ENCODE peak calls at places on chromosomes 7 and 10, in seven cellular contexts. B, Y, Z, T, O, H and G are unnamed samples.

GRCh38 chr7:42170724-42171123 is 66.3 kb downstream of the GLI3 start:
- DNase-seq in O (no peak), T (no peak), B (no peak), Z (no peak), Y (no peak), H (no peak), G (peak)

GRCh38 chr7:33744293-33744692 is 161.0 kb upstream of the BMPER start:
- DNase-seq in B (peak), T (no peak), H (peak), Z (no peak), O (no peak), Y (no peak), G (peak)

GRCh38 chr10:91558473-91558872 is 74.4 kb downstream of the PPP1R3C start:
- DNase-seq in Z (no peak), B (no peak), O (no peak), H (no peak), Y (no peak), T (no peak), G (no peak)

GRCh38 chr10:71078454-71079145 is 133.8 kb upstream of the UNC5B start:
- DNase-seq in Y (peak), T (no peak), H (no peak), Z (peak), O (no peak), B (no peak), G (no peak)

GRCh38 chr7:106071356-106071998 is 40.6 kb downstream of the SYPL1 start:
- DNase-seq in O (no peak), Y (peak), T (no peak), H (no peak), B (no peak), Z (no peak), G (peak)

GRCh38 chr7:78326870-78327269 is 528.3 kb downstream of the PHTF2 start:
- DNase-seq in Y (no peak), B (no peak), O (peak), Z (no peak), H (no peak), T (peak), G (no peak)

GRCh38 chr7:114481995-114482394 is 67.4 kb downstream of the FOXP2 start:
- DNase-seq in O (no peak), Z (no peak), B (no peak), Y (no peak), H (no peak), T (no peak), G (peak)

GRCh38 chr10:84336406-84336805 is 8.0 kb downstream of the CCSER2 start:
- DNase-seq in Z (no peak), Y (no peak), H (no peak), T (no peak), B (no peak), O (no peak), G (no peak)

GRCh38 chr7:101258243-101258731 is 13.4 kb upstream of the FIS1 start:
- DNase-seq in Z (no peak), Y (no peak), T (no peak), B (no peak), H (no peak), O (no peak), G (no peak)

GRCh38 chr7:106936236-106936635 is 71.2 kb downstream of the PIK3CG start:
- DNase-seq in Z (no peak), H (no peak), Y (no peak), O (no peak), B (no peak), T (no peak), G (no peak)

GRCh38 chr7:108875139-108875538 is 305.5 kb downstream of the DNAJB9 start:
- DNase-seq in O (no peak), Z (no peak), B (no peak), H (peak), T (no peak), Y (no peak), G (no peak)

GRCh38 chr7:72281325-72281724 is 130.8 kb downstream of the CALN1 start:
- DNase-seq in T (no peak), B (no peak), Z (no peak), Y (no peak), O (no peak), H (no peak), G (no peak)

GRCh38 chr10:123287594-123288247 is 133.5 kb downstream of the BUB3 start:
- DNase-seq in H (peak), T (no peak), Z (no peak), Y (no peak), B (no peak), O (no peak), G (peak)

GRCh38 chr10:775245-776075 is 86.0 kb upstream of the DIP2C start:
- DNase-seq in B (no peak), Z (peak), Y (no peak), T (no peak), H (no peak), O (no peak), G (no peak)

GRCh38 chr7:15747187-15748111 is 61.0 kb upstream of the MEOX2 start:
- DNase-seq in H (no peak), O (no peak), Y (no peak), Z (peak), T (peak), B (peak), G (no peak)

GRCh38 chr10:77179015-77179695 is 458.5 kb downstream of the KCNMA1 start:
- DNase-seq in O (no peak), H (no peak), B (no peak), Z (peak), T (peak), Y (peak), G (no peak)

GRCh38 chr7:13778967-13779366 is 210.5 kb downstream of the ETV1 start:
- DNase-seq in H (peak), O (no peak), Y (no peak), T (no peak), Z (no peak), B (no peak), G (peak)

GRCh38 chr7:43554423-43554822 is 28.5 kb upstream of the STK17A start:
- DNase-seq in Y (no peak), Z (no peak), H (no peak), O (no peak), T (no peak), B (no peak), G (no peak)

GRCh38 chr7:1858435-1859265 is 188.6 kb downstream of the ELFN1 start:
- DNase-seq in T (no peak), B (no peak), O (no peak), Z (peak), H (no peak), Y (no peak), G (no peak)

GRCh38 chr10:125953778-125954385 is 57.5 kb downstream of the FANK1 start:
- DNase-seq in Z (no peak), T (no peak), B (no peak), Y (no peak), O (no peak), H (no peak), G (no peak)

GRCh38 chr10:28503114-28503513 is 29.8 kb upstream of the WAC start:
- DNase-seq in T (peak), Y (peak), B (no peak), Z (no peak), O (no peak), H (peak), G (no peak)

GRCh38 chr10:12969951-12970350 is 31.6 kb downstream of the CCDC3 start:
- DNase-seq in H (no peak), Y (no peak), O (no peak), T (no peak), B (no peak), Z (no peak), G (no peak)

GRCh38 chr10:74888947-74889661 is 62.7 kb downstream of the KAT6B start:
- DNase-seq in Y (no peak), Z (no peak), T (no peak), B (no peak), O (no peak), H (peak), G (no peak)

GRCh38 chr10:69863580-69863979 is 61.9 kb downstream of the COL13A1 start:
- DNase-seq in H (no peak), Y (no peak), Z (no peak), T (no peak), B (no peak), O (no peak), G (no peak)

GRCh38 chr10:112815238-112816032 is 134.6 kb upstream of the TCF7L2 start:
- DNase-seq in T (no peak), H (no peak), Y (no peak), O (no peak), Z (no peak), B (no peak), G (no peak)

GRCh38 chr10:126429275-126429674 is 41.0 kb upstream of the ADAM12 start:
- DNase-seq in B (no peak), T (no peak), Y (no peak), O (no peak), Z (no peak), H (no peak), G (no peak)

GRCh38 chr10:118823256-118823907 is 68.6 kb upstream of the CACUL1 start:
- DNase-seq in H (no peak), Y (no peak), Z (no peak), B (no peak), O (no peak), T (no peak), G (no peak)

GRCh38 chr7:29319719-29320521 is 125.3 kb downstream of the CHN2 start:
- DNase-seq in O (no peak), B (no peak), Y (no peak), H (no peak), Z (no peak), T (no peak), G (no peak)

GRCh38 chr10:22325272-22325947 is 4.5 kb downstream of the BMI1 start:
- DNase-seq in O (peak), B (peak), Y (peak), T (peak), Z (peak), H (no peak), G (no peak)

GRCh38 chr10:8050561-8051108 is 3.9 kb upstream of the GATA3 start:
- DNase-seq in H (no peak), O (no peak), B (no peak), T (no peak), Z (peak), Y (no peak), G (no peak)

GRCh38 chr10:75469018-75469616 is 37.7 kb downstream of the LRMDA start:
- DNase-seq in T (peak), Y (peak), O (no peak), Z (peak), B (no peak), H (no peak), G (peak)

GRCh38 chr7:38858281-38858884 is 50.6 kb downstream of the VPS41 start:
- DNase-seq in T (no peak), Y (no peak), Z (no peak), H (no peak), B (no peak), O (no peak), G (peak)

GRCh38 chr7:133095119-133095671 is 13.3 kb upstream of the CHCHD3 start:
- DNase-seq in H (no peak), Z (no peak), Y (no peak), T (no peak), O (no peak), B (no peak), G (no peak)

GRCh38 chr10:13089345-13089744 is 10.6 kb upstream of the OPTN start:
- DNase-seq in Z (no peak), O (no peak), H (no peak), B (no peak), T (no peak), Y (no peak), G (no peak)

GRCh38 chr10:5547934-5548660 is 23.3 kb downstream of the CALML3 start:
- DNase-seq in Z (peak), O (peak), T (no peak), Y (peak), B (no peak), H (peak), G (peak)

GRCh38 chr7:31443457-31443856 is 70.4 kb upstream of the ITPRID1 start:
- DNase-seq in T (no peak), Z (no peak), Y (no peak), H (peak), B (peak), O (no peak), G (no peak)

GRCh38 chr7:44059219-44060090 is 5.9 kb downstream of the PGAM2 start:
- DNase-seq in Z (peak), O (peak), H (no peak), Y (no peak), B (no peak), T (no peak), G (no peak)

GRCh38 chr10:71927669-71928592 is 36.3 kb upstream of the CHST3 start:
- DNase-seq in O (no peak), B (no peak), Y (no peak), T (no peak), Z (no peak), H (no peak), G (no peak)

GRCh38 chr10:119786117-119786769 is 60.4 kb downstream of the INPP5F start:
- DNase-seq in O (no peak), B (peak), Y (no peak), T (no peak), H (no peak), Z (no peak), G (no peak)

GRCh38 chr10:93753621-93754250 is 4.0 kb upstream of the LGI1 start:
- DNase-seq in T (no peak), B (no peak), H (no peak), Z (no peak), Y (no peak), O (no peak), G (no peak)
- H3K27ac ChIP-seq in T (no peak), B (no peak), H (no peak), Z (no peak), Y (no peak), O (no peak), G (no peak)

GRCh38 chr7:75625868-75626267 is 112.9 kb downstream of the HIP1 start:
- DNase-seq in Y (no peak), T (no peak), H (no peak), O (no peak), B (no peak), Z (no peak), G (no peak)

GRCh38 chr7:75629042-75629441 is 109.7 kb downstream of the HIP1 start:
- DNase-seq in B (peak), Y (no peak), Z (no peak), H (no peak), T (no peak), O (no peak), G (no peak)

GRCh38 chr7:75630549-75630948 is 108.2 kb downstream of the HIP1 start:
- DNase-seq in T (no peak), B (no peak), O (no peak), Y (no peak), H (no peak), Z (no peak), G (no peak)

GRCh38 chr7:75626954-75627353 is 111.8 kb downstream of the HIP1 start:
- DNase-seq in Z (no peak), T (no peak), B (no peak), Y (no peak), H (no peak), O (no peak), G (no peak)

DNA sequence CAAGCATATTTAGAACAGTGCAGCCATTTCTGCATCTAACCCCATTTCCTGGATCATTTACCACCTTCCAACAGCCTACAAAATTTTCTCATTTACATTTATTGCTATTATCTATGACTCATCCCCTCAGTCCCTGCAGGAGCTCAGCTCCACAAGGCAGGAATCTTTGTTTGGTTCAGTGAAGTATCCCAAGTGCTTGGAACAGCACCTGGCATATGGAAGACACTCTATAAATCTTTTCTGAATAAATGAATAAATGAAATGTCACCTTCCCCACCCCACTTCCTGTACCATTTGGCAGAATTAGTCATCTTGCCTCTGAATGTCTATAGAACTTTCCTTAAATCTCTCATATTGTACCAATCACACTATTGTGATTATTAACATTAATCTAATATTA is 110.7 kb downstream of the HIP1 start:
- DNase-seq in T (no peak), H (no peak), B (no peak), Y (no peak), O (no peak), Z (no peak), G (no peak)
- H3K27ac ChIP-seq in T (no peak), H (no peak), B (no peak), Y (no peak), O (no peak), Z (no peak), G (no peak)

GRCh38 chr10:104488046-104488832 is 134.6 kb downstream of the CFAP58 start:
- DNase-seq in B (no peak), T (no peak), H (no peak), O (no peak), Z (no peak), Y (no peak), G (no peak)
- H3K27ac ChIP-seq in B (no peak), T (no peak), H (no peak), O (no peak), Z (no peak), Y (no peak), G (no peak)

GRCh38 chr10:14609178-14609577 is 165.5 kb downstream of the FAM107B start:
- DNase-seq in Z (no peak), B (no peak), H (no peak), Y (no peak), T (no peak), O (no peak), G (no peak)
- H3K27ac ChIP-seq in Z (no peak), B (no peak), H (no peak), Y (no peak), T (no peak), O (no peak), G (no peak)

DNA sequence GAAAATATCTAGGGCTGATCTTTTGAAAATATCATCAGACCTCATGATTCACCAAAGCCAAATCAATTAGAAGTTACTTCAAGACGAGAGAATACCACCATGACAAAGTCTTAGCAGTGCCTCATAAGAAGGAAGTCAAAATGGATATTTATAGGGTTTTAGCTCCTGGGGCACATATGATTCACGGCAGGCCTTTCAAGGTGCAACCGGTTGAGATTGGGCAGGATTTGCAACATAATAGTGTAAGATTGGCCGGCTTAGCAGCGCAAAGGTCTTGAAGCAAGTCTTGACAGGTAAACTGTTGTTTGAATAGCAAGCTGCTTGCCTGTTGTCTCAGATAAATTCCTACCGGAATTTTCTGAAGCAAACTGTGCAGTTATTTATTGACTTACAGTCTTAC is 17.5 kb downstream of the ADRB1 start:
- DNase-seq in O (no peak), H (no peak), Y (peak), B (no peak), Z (no peak), T (no peak), G (peak)
- H3K27ac ChIP-seq in O (peak), H (no peak), Y (no peak), B (no peak), Z (no peak), T (no peak), G (peak)

GRCh38 chr7:127350586-127350985 is 41.9 kb downstream of the ZNF800 start:
- DNase-seq in Y (no peak), O (no peak), H (no peak), B (no peak), Z (no peak), T (no peak), G (no peak)
- H3K27ac ChIP-seq in Y (no peak), O (no peak), H (no peak), B (no peak), Z (no peak), T (no peak), G (no peak)

GRCh38 chr10:103078309-103078615 is 114.8 kb downstream of the NT5C2 start:
- DNase-seq in Z (no peak), B (no peak), O (no peak), Y (no peak), T (no peak), H (no peak), G (no peak)
- H3K27ac ChIP-seq in Z (peak), B (no peak), O (no peak), Y (no peak), T (no peak), H (no peak), G (no peak)

GRCh38 chr10:100735087-100735344 is 10.4 kb upstream of the PAX2 start:
- DNase-seq in O (no peak), H (no peak), T (no peak), Z (no peak), B (no peak), Y (no peak), G (no peak)

GRCh38 chr10:100736144-100736808 is 9.1 kb upstream of the PAX2 start:
- DNase-seq in T (no peak), H (no peak), Y (no peak), O (no peak), B (no peak), Z (no peak), G (no peak)

GRCh38 chr10:100734295-100735086 is 10.9 kb upstream of the PAX2 start:
- DNase-seq in B (no peak), H (no peak), T (no peak), Y (no peak), O (no peak), Z (no peak), G (no peak)

GRCh38 chr10:100736809-100737358 is 8.5 kb upstream of the PAX2 start:
- DNase-seq in B (no peak), T (no peak), H (no peak), O (no peak), Y (no peak), Z (no peak), G (no peak)

DNA sequence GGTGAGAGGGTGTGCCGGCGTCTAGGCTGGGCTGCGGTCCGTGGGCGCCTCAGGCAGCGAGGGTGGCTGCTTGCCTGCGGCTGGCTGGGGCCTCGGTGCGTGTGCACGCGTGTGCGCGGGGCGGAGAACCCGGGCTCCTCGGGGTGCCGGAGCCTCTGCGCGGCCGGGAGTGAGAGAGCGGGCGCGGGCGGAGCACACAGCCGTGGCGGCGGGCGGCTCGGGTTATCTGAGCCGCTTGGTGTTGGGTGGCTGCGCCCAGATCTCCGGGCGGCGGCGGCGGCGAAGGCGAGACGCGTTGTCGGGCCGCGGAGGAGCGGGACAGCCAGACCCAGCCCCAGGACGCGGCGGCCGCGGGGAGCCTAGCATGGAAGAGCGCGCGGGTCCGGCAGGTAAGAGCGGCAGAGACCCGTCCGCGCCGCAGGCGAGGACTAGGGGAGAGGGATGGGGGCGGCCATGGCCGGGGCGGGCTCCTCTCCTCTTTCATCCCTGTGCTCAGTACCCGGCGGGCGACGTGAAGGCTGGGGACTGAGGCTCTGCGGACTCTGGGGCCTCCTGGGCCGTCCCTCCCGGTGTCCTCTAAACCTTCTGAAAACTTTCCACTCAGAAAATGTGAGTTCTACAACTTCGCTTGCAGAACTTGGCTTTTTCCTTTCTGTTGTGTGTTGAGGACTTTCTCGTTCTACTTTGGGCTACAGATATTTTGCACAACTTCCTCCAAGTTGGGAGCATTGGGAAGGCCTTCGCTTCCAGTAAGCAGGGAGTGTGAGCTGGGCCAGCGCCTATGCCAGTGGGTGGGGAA is 9.8 kb upstream of the PAX2 start:
- DNase-seq in H (no peak), B (peak), Y (no peak), O (no peak), Z (no peak), T (no peak), G (no peak)
- H3K27ac ChIP-seq in H (no peak), B (no peak), Y (no peak), O (no peak), Z (no peak), T (no peak), G (no peak)

DNA sequence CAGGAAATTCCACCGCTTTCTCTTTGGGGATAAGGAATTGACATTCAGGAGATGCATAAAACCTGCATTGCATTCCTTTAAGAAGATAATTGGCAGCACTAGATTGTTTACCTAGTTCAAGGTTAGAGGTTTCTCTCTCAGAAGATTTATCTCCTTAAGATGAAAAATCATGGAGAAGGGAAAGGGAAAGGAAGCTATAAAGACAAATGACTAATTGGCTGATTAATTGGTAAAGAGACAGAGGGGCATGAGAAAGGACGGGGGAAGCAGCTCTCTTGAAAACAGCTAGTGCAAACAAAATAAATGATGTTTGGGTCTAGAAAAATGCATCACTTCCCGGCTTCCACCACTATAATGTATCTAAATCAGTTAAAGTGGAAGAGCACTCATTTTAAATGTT is 941.2 kb downstream of the XPNPEP1 start:
- DNase-seq in B (no peak), Y (no peak), Z (no peak), T (no peak), H (no peak), O (no peak), G (no peak)
- H3K27ac ChIP-seq in B (no peak), Y (no peak), Z (no peak), T (no peak), H (no peak), O (no peak), G (no peak)